ENCODE peak calls at places on chromosomes 6 and 20, in five cellular contexts. E, N, L, F and B are unnamed samples.

GRCh38 chr6:132209351-132209750 is 191.9 kb downstream of the MOXD1 start:
- DNase-seq in L (no peak), N (peak), F (no peak), E (no peak), B (no peak)

GRCh38 chr6:24126586-24127192 is 674 bp downstream of the NRSN1 start:
- DNase-seq in N (peak), L (peak), E (no peak), F (no peak), B (no peak)

GRCh38 chr6:113068569-113068968 is 721.4 kb downstream of the RFPL4B start:
- DNase-seq in E (no peak), F (no peak), L (no peak), N (no peak), B (no peak)

GRCh38 chr6:112321882-112322508 is 25.1 kb upstream of the RFPL4B start:
- DNase-seq in L (no peak), E (no peak), N (no peak), F (no peak), B (no peak)

GRCh38 chr6:43491750-43492661 is 14.6 kb downstream of the TJAP1 start:
- DNase-seq in L (no peak), F (no peak), E (no peak), N (peak), B (no peak)

GRCh38 chr20:47489448-47489872 is 12.2 kb upstream of the NCOA3 start:
- DNase-seq in L (no peak), E (no peak), N (no peak), F (peak), B (no peak)

GRCh38 chr6:22756365-22756764 is 187.0 kb downstream of the HDGFL1 start:
- DNase-seq in F (no peak), E (no peak), L (no peak), N (no peak), B (no peak)

GRCh38 chr6:41771058-41771983 is 8.4 kb downstream of the FRS3 start:
- DNase-seq in N (no peak), L (no peak), E (no peak), F (no peak), B (no peak)

GRCh38 chr6:159480471-159480870 is 212.6 kb downstream of the SOD2 start:
- DNase-seq in E (no peak), L (no peak), F (no peak), N (no peak), B (no peak)

GRCh38 chr20:31698803-31699718 is 23.6 kb downstream of the BCL2L1 start:
- DNase-seq in E (no peak), L (no peak), F (no peak), N (peak), B (no peak)

GRCh38 chr20:57807418-57808265 is 97.8 kb upstream of the PMEPA1 start:
- DNase-seq in F (no peak), L (no peak), E (no peak), N (no peak), B (no peak)

GRCh38 chr6:131635384-131636340 is 1.4 kb upstream of the ENPP3 start:
- DNase-seq in F (no peak), E (no peak), L (no peak), N (no peak), B (no peak)

GRCh38 chr20:50819344-50819743 is 24.5 kb downstream of the BCAS4 start:
- DNase-seq in E (no peak), L (no peak), N (no peak), F (no peak), B (no peak)

GRCh38 chr6:8530775-8531435 is 95.6 kb upstream of the SLC35B3 start:
- DNase-seq in L (no peak), E (no peak), N (peak), F (no peak), B (peak)

GRCh38 chr6:134016558-134016814 is 35.9 kb downstream of the SLC2A12 start:
- DNase-seq in E (no peak), F (no peak), L (no peak), N (no peak), B (no peak)

GRCh38 chr20:56843817-56844216 is 214.7 kb downstream of the TFAP2C start:
- DNase-seq in F (no peak), E (no peak), N (peak), L (no peak), B (no peak)

GRCh38 chr6:26043389-26044139 is 43.7 kb upstream of the HFE start:
- DNase-seq in L (no peak), N (no peak), F (peak), E (peak), B (no peak)

GRCh38 chr6:56909115-56909907 is 45.6 kb upstream of the BEND6 start:
- DNase-seq in N (peak), F (no peak), E (no peak), L (no peak), B (no peak)

GRCh38 chr20:38167851-38168760 is 3.0 kb upstream of the TGM2 start:
- DNase-seq in N (peak), L (no peak), F (no peak), E (peak), B (no peak)

GRCh38 chr6:3806169-3806922 is 42.8 kb upstream of the FAM50B start:
- DNase-seq in F (no peak), E (no peak), N (no peak), L (no peak), B (no peak)

GRCh38 chr20:60466683-60467022 is 508.4 kb downstream of the CDH26 start:
- DNase-seq in L (no peak), F (no peak), N (no peak), E (no peak), B (no peak)

GRCh38 chr20:49594929-49595311 is 27.0 kb upstream of the PTGIS start:
- DNase-seq in L (no peak), E (no peak), F (no peak), N (no peak), B (no peak)

GRCh38 chr6:128303870-128304269 is 216.5 kb downstream of the PTPRK start:
- DNase-seq in F (no peak), E (no peak), L (no peak), N (no peak), B (no peak)

GRCh38 chr20:431012-431904 is 23.2 kb downstream of the RBCK1 start:
- DNase-seq in N (peak), L (peak), E (no peak), F (no peak), B (peak)

GRCh38 chr6:34242252-34243130 is 5.8 kb downstream of the HMGA1 start:
- DNase-seq in N (peak), L (no peak), E (no peak), F (no peak), B (no peak)

GRCh38 chr6:37285861-37286311 is 27.9 kb upstream of the TMEM217 start:
- DNase-seq in L (no peak), E (no peak), F (no peak), N (no peak), B (no peak)

GRCh38 chr20:50347568-50347981 is 156.9 kb downstream of the CEBPB start:
- DNase-seq in F (no peak), N (no peak), L (no peak), E (no peak), B (no peak)

GRCh38 chr6:111651185-111652034 is 45.7 kb upstream of the TRAF3IP2 start:
- DNase-seq in L (no peak), E (no peak), N (no peak), F (no peak), B (no peak)